ENCODE peak calls at places on chromosome 19, in four cellular contexts. V, Q, M and T are unnamed samples.

GRCh38 chr19:50458396-50459066 is 17.8 kb upstream of the EMC10 start:
- DNase-seq in V (no peak), Q (no peak), M (no peak), T (no peak)

GRCh38 chr19:40907968-40908735 is 26.1 kb upstream of the CYP2A7 start:
- DNase-seq in V (no peak), Q (peak; percentile 72), M (peak; percentile 79), T (no peak)

GRCh38 chr19:11577451-11578341 is at the start of gene ACP5:
- DNase-seq in V (no peak), Q (no peak), M (peak; percentile 36), T (no peak)

GRCh38 chr19:44649578-44650145 is 6.0 kb downstream of the PVR start:
- DNase-seq in V (no peak), Q (no peak), M (no peak), T (no peak)

GRCh38 chr19:30812099-30812684 is 440.0 kb downstream of the ZNF536 start:
- DNase-seq in V (no peak), Q (no peak), M (no peak), T (peak; percentile 28)

GRCh38 chr19:48348737-48349136 is 15.0 kb downstream of the TMEM143 start:
- DNase-seq in V (no peak), Q (no peak), M (no peak), T (no peak)

GRCh38 chr19:28934626-28935025 is 278.3 kb downstream of the UQCRFS1 start:
- DNase-seq in V (no peak), Q (no peak), M (no peak), T (no peak)

GRCh38 chr19:49891393-49891792 is 5.3 kb downstream of the IL4I1 start:
- DNase-seq in V (no peak), Q (no peak), M (no peak), T (no peak)

GRCh38 chr19:55097864-55098715 is 19.3 kb downstream of the PPP1R12C start:
- DNase-seq in V (no peak), Q (no peak), M (no peak), T (no peak)

GRCh38 chr19:55098716-55099556 is 18.5 kb downstream of the PPP1R12C start:
- DNase-seq in V (no peak), Q (no peak), M (no peak), T (no peak)

GRCh38 chr19:55094456-55095259 is 19.0 kb downstream of the EPS8L1 start:
- DNase-seq in V (no peak), Q (peak; percentile 82), M (no peak), T (no peak)

GRCh38 chr19:55095260-55096060 is 19.8 kb downstream of the EPS8L1 start:
- DNase-seq in V (no peak), Q (peak; percentile 60), M (peak; percentile 43), T (no peak)

DNA sequence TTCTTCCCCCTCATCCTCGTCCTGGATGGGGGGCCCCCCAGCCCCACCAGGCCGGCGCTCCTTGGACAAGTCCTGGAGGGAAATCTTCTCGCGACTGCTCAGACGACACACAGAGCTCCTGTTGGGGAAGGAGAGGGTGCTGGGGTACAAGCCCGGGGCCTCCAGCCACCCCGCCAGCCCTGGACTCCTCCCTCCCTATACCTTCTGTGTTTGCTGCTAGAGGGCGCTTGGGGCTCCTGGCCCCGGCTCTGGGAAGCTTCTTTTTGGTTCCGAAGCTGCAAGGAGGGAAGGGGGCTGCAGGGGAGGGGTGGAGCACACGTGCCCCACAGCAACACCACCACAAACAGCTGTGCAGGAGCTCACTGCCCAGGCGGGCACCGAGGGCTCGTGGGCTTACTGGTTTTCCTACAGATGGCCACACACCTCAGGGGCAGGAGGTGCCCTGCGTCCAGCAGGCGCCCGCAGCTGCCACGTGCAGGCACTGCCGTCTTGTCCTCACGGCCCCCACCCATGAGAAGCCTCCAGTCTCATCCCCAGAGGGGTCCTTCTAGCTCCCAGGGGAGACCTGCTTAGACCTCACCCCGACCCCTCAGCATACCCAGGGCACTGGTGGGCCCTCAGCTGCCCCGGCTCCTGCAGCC is 20.5 kb downstream of the EPS8L1 start:
- DNase-seq in V (no peak), Q (peak; percentile 45), M (no peak), T (no peak)
- TF ChIP-seq NR2C2 in V (no peak), Q (no peak), M (no peak), T (no peak)

GRCh38 chr19:2495651-2496316 is 19.9 kb downstream of the GADD45B start:
- DNase-seq in V (no peak), Q (no peak), M (no peak), T (no peak)
- TF ChIP-seq NR2C2 in V (no peak), Q (no peak), M (no peak), T (no peak)

DNA sequence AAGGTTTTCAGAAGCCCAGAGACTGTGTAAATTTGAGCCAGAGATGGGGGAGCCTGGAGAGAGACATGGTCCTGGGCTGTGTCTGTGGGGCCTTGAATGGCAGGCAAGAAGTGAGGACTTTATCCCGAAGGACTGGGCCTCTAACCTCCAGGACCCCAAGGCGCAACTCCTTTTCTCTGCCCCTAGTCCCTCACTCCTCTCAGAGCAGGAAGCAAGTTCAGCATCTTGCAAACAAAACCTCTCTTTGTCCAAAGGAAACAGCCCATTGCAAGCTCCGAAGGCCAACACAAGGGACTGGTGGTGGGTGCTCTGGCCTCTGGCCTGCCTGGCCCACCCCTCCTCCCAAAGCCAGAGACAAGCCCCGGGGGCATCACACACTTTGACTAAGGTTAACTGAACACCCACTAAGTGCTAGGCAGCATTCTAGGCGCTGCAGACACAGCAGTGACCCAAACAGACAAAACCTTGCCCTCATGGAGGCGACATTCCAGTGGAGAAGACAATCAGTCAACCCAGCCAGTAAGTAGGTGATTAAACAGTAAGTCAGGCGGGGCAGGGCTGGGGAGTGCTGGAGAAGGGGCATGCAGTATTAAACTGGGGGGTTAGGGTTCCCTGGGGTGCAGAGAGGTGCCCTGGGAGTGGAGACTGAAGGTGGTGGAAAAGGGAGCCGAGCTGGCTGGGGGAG is 31.4 kb upstream of the FXYD3 start:
- DNase-seq in V (no peak), Q (no peak), M (no peak), T (no peak)
- TF ChIP-seq NR2C2 in V (no peak), Q (no peak), M (no peak), T (no peak)

GRCh38 chr19:17706750-17707181 is 12.5 kb upstream of the MAP1S start:
- DNase-seq in V (no peak), Q (peak; percentile 93), M (peak; percentile 98), T (peak; percentile 46)
- TF ChIP-seq NR2C2 in V (no peak), Q (no peak), M (no peak), T (no peak)

GRCh38 chr19:19528721-19529490 is at the start of gene YJEFN3:
- DNase-seq in V (no peak), Q (peak; percentile 79), M (no peak), T (no peak)
- TF ChIP-seq NR2C2 in V (no peak), Q (no peak), M (no peak), T (no peak)